ENCODE peak calls at places on chromosomes 13 and 19, in eight cellular contexts. M, Y, T, D, Q, O, I and L are unnamed samples.

GRCh38 chr13:114043421-114044053 is 69.7 kb upstream of the C13orf46 start:
- DNase-seq in T (peak; percentile 83), Q (peak; percentile 74), I (peak; percentile 76), M (no peak), Y (peak; percentile 95), D (peak; percentile 84), O (no peak), L (peak; percentile 91)

GRCh38 chr13:111043575-111043982 is 71.5 kb upstream of the ARHGEF7 start:
- DNase-seq in O (no peak), T (peak; percentile 89), M (peak; percentile 3), Q (no peak), D (peak; percentile 36), Y (peak; percentile 94), I (no peak), L (no peak)

GRCh38 chr19:34825212-34825611 is 52.2 kb upstream of the ZNF599 start:
- DNase-seq in D (no peak), I (no peak), T (no peak), O (no peak), Y (no peak), Q (no peak), M (no peak), L (no peak)

GRCh38 chr19:12232961-12233360 is 61.7 kb downstream of the ZNF44 start:
- DNase-seq in Y (no peak), Q (no peak), O (no peak), D (no peak), I (no peak), T (no peak), M (no peak), L (no peak)

GRCh38 chr19:16330811-16331690 is 6.4 kb downstream of the KLF2 start:
- DNase-seq in Y (no peak), M (no peak), O (no peak), D (peak; percentile 58), T (peak; percentile 61), Q (no peak), I (no peak), L (no peak)

GRCh38 chr13:106376411-106377112 is 158.9 kb downstream of the EFNB2 start:
- DNase-seq in Y (peak; percentile 87), Q (peak; percentile 49), D (peak; percentile 92), I (peak; percentile 61), M (peak; percentile 25), T (peak; percentile 92), O (no peak), L (peak; percentile 17)

GRCh38 chr13:67437246-67437645 is 207.1 kb upstream of the PCDH9 start:
- DNase-seq in Y (no peak), D (no peak), Q (no peak), M (no peak), O (no peak), I (no peak), T (no peak), L (no peak)

GRCh38 chr19:39166571-39167391 is 30.0 kb upstream of the NCCRP1 start:
- DNase-seq in I (peak; percentile 58), T (no peak), O (peak; percentile 76), M (peak; percentile 95), Y (no peak), Q (peak; percentile 90), D (no peak), L (no peak)

GRCh38 chr13:99980201-99981114 is 1.1 kb upstream of the ZIC2 start:
- DNase-seq in O (peak; percentile 81), Y (peak; percentile 60), I (peak; percentile 47), Q (no peak), M (peak; percentile 62), D (peak; percentile 64), T (peak; percentile 88), L (no peak)

GRCh38 chr19:34480971-34481821 is at the start of gene WTIP:
- DNase-seq in I (peak; percentile 81), T (peak; percentile 90), Q (peak; percentile 78), M (peak; percentile 65), O (no peak), Y (peak; percentile 94), D (peak; percentile 89), L (peak; percentile 82)

GRCh38 chr13:52348081-52348480 is 57.9 kb downstream of the THSD1 start:
- DNase-seq in I (no peak), Y (peak; percentile 94), T (no peak), M (no peak), O (no peak), D (peak; percentile 95), Q (no peak), L (no peak)

GRCh38 chr19:17125728-17126677 is 50.4 kb downstream of the MYO9B start:
- DNase-seq in T (peak; percentile 76), I (peak; percentile 44), M (no peak), Q (peak; percentile 84), D (peak; percentile 46), O (peak; percentile 57), Y (no peak), L (no peak)

GRCh38 chr19:16381756-16382401 is 57.3 kb downstream of the KLF2 start:
- DNase-seq in T (no peak), O (peak; percentile 67), D (peak; percentile 89), Y (peak; percentile 88), M (no peak), I (peak; percentile 86), Q (no peak), L (no peak)

GRCh38 chr13:101343128-101343787 is 73.0 kb downstream of the NALCN start:
- DNase-seq in Y (no peak), M (no peak), Q (no peak), I (no peak), O (no peak), D (no peak), T (no peak), L (no peak)

GRCh38 chr19:14118165-14119051 is 846 bp upstream of the PRKACA start:
- DNase-seq in Q (peak; percentile 90), M (no peak), I (peak; percentile 87), O (peak; percentile 90), T (peak; percentile 31), Y (peak; percentile 91), D (peak; percentile 79), L (no peak)

GRCh38 chr13:25905411-25906010 is 146.3 kb downstream of the SHISA2 start:
- DNase-seq in M (no peak), O (no peak), T (no peak), D (no peak), I (no peak), Y (no peak), Q (no peak), L (no peak)

GRCh38 chr19:48745208-48745995 is 1.3 kb downstream of the IZUMO1 start:
- DNase-seq in Q (no peak), M (peak; percentile 52), Y (peak; percentile 43), T (peak; percentile 33), I (no peak), D (peak; percentile 72), O (no peak), L (peak; percentile 80)

GRCh38 chr13:31072041-31072440 is 89.7 kb downstream of the HSPH1 start:
- DNase-seq in O (no peak), D (peak; percentile 35), Y (peak; percentile 17), I (no peak), T (no peak), M (no peak), Q (no peak), L (no peak)

GRCh38 chr19:8209111-8209964 is at the start of gene CERS4:
- DNase-seq in Y (no peak), I (peak; percentile 85), T (no peak), D (peak; percentile 65), Q (peak; percentile 81), M (peak; percentile 68), O (peak; percentile 95), L (peak; percentile 43)

GRCh38 chr19:55693336-55693974 is 18.4 kb downstream of the EPN1 start:
- DNase-seq in D (no peak), T (no peak), I (no peak), M (no peak), Q (peak; percentile 39), O (no peak), Y (no peak), L (no peak)

GRCh38 chr13:99614465-99614885 is 113.2 kb downstream of the TM9SF2 start:
- DNase-seq in Y (no peak), I (no peak), Q (no peak), O (peak; percentile 79), D (peak; percentile 33), M (peak; percentile 3), T (peak; percentile 78), L (peak; percentile 50)

GRCh38 chr19:49430678-49431329 is 5.6 kb downstream of the GFY start:
- DNase-seq in Q (no peak), I (no peak), Y (no peak), M (peak; percentile 20), O (no peak), D (no peak), T (no peak), L (peak; percentile 68)

GRCh38 chr13:92346046-92346445 is 880.6 kb upstream of the GPC6 start:
- DNase-seq in T (no peak), O (no peak), Y (no peak), M (no peak), Q (no peak), I (no peak), D (peak; percentile 39), L (no peak)